ENCODE peak calls at places on chromosomes 5 and 9, in four cellular contexts. P is stimulated activated CD4-positive, alpha-beta T cell treated with anti-CD3 and anti-CD28 coated beads, Interleukin-2, amount 100 ng/mL, for 48 hours; U is activated CD4-positive, alpha-beta T cell treated with anti-CD3 and anti-CD28 coated beads, Interleukin-2, amount 50 U/mL, for 1 hour; B is H54. D is an unnamed sample.

GRCh38 chr5:10859393-10860195 is 98.6 kb upstream of the DAP start:
- DNase-seq in B (no peak), U (no peak), P (no peak), D (peak)

GRCh38 chr5:28734396-28734795 is 1696.0 kb upstream of the CDH9 start:
- DNase-seq in P (no peak), U (no peak), B (no peak), D (no peak)

GRCh38 chr9:108746864-108747263 is 108.9 kb downstream of the ACTL7B start:
- DNase-seq in U (no peak), B (no peak), P (no peak), D (no peak)

GRCh38 chr5:137753227-137753985 is 757 bp downstream of the HNRNPA0 start:
- DNase-seq in B (peak), U (peak), P (peak), D (peak)

GRCh38 chr5:30040483-30041116 is 1152.9 kb upstream of the CDH6 start:
- DNase-seq in B (peak), P (peak), U (no peak), D (peak)

GRCh38 chr9:33820231-33820745 is 3.3 kb downstream of the UBE2R2 start:
- DNase-seq in P (no peak), U (no peak), B (no peak), D (no peak)

GRCh38 chr9:124010665-124011321 is 775 bp upstream of the LHX2 start:
- DNase-seq in P (no peak), U (no peak), B (no peak), D (peak)

GRCh38 chr9:2427016-2427891 is 194.3 kb upstream of the VLDLR start:
- DNase-seq in P (no peak), B (no peak), U (no peak), D (no peak)

GRCh38 chr5:178624626-178625546 is 2.0 kb downstream of the CLK4 start:
- DNase-seq in B (no peak), P (no peak), U (no peak), D (peak)

GRCh38 chr5:65952259-65952658 is 25.9 kb downstream of the ERBIN start:
- DNase-seq in U (no peak), B (no peak), P (no peak), D (no peak)

GRCh38 chr5:161547573-161548471 is 1.3 kb upstream of the GABRB2 start:
- DNase-seq in P (no peak), U (no peak), B (no peak), D (peak)

GRCh38 chr9:112532427-112532826 is 45.8 kb downstream of the KIAA1958 start:
- DNase-seq in P (no peak), B (no peak), U (no peak), D (peak)

GRCh38 chr5:90201923-90202322 is 207.6 kb downstream of the CETN3 start:
- DNase-seq in U (no peak), B (peak), P (no peak), D (no peak)

GRCh38 chr9:95936579-95937075 is 61.1 kb downstream of the ERCC6L2 start:
- DNase-seq in P (no peak), U (no peak), B (no peak), D (no peak)

GRCh38 chr9:115164511-115164974 is 46.6 kb upstream of the TNC start:
- DNase-seq in P (no peak), U (no peak), B (peak), D (no peak)

GRCh38 chr5:44774279-44774880 is 34.4 kb upstream of the MRPS30 start:
- DNase-seq in U (no peak), P (no peak), B (no peak), D (peak)

GRCh38 chr5:38023353-38023752 is 183.5 kb upstream of the GDNF start:
- DNase-seq in B (no peak), U (no peak), P (no peak), D (no peak)

GRCh38 chr5:140795259-140795641 is 598 bp downstream of the PCDHA2 start:
- DNase-seq in P (no peak), B (peak), U (no peak), D (peak)

GRCh38 chr5:103434057-103434456 is 128.5 kb downstream of the NUDT12 start:
- DNase-seq in B (no peak), U (no peak), P (no peak), D (no peak)

GRCh38 chr5:96548941-96549340 is 113.2 kb upstream of the CAST start:
- DNase-seq in P (no peak), U (no peak), B (no peak), D (no peak)

GRCh38 chr5:16418471-16418922 is 47.1 kb downstream of the ZNF622 start:
- DNase-seq in P (no peak), B (no peak), U (no peak), D (no peak)

GRCh38 chr5:135456238-135457099 is 4.3 kb upstream of the TIFAB start:
- DNase-seq in U (no peak), P (no peak), B (peak), D (no peak)

GRCh38 chr5:180093651-180094382 is 22.3 kb upstream of the RNF130 start:
- DNase-seq in B (no peak), P (no peak), U (no peak), D (no peak)

GRCh38 chr9:10268500-10269485 is 344.0 kb downstream of the PTPRD start:
- DNase-seq in P (no peak), U (no peak), B (peak), D (peak)

GRCh38 chr5:127650649-127651048 is 1.8 kb downstream of the CTXN3 start:
- DNase-seq in B (no peak), P (no peak), U (no peak), D (no peak)

GRCh38 chr9:126164796-126165525 is 161.7 kb upstream of the MVB12B start:
- DNase-seq in U (no peak), B (no peak), P (no peak), D (no peak)

GRCh38 chr5:159227452-159227851 is 18.1 kb upstream of the RNF145 start:
- DNase-seq in B (no peak), U (no peak), P (no peak), D (no peak)

GRCh38 chr9:96486351-96487029 is 36.5 kb downstream of the HABP4 start:
- DNase-seq in U (no peak), P (no peak), B (peak), D (peak)

GRCh38 chr5:92147263-92147662 is 764.1 kb upstream of the ARRDC3 start:
- DNase-seq in B (no peak), U (no peak), P (no peak), D (no peak)

GRCh38 chr9:12753931-12754330 is 20.9 kb upstream of the LURAP1L start:
- DNase-seq in U (no peak), P (no peak), B (no peak), D (no peak)

GRCh38 chr9:16197578-16198370 is 644.9 kb downstream of the CCDC171 start:
- DNase-seq in B (no peak), P (no peak), U (no peak), D (no peak)

GRCh38 chr9:131755541-131756198 is 15.8 kb upstream of the RAPGEF1 start:
- DNase-seq in U (peak), B (peak), P (peak), D (peak)

GRCh38 chr5:51829226-51829625 is 446.0 kb downstream of the ISL1 start:
- DNase-seq in U (no peak), B (no peak), P (no peak), D (no peak)

GRCh38 chr5:2254404-2254803 is 371.7 kb upstream of the IRX4 start:
- DNase-seq in U (no peak), B (no peak), P (no peak), D (no peak)